ENCODE peak calls at places on chromosome 20, in ten cellular contexts. One of them, this sample, is unnamed. For H3K4me1, the result is how much of the 10 kb centered on the place peaks cover.

GRCh38 chr20:32970973-32971300 is 33.3 kb downstream of the SUN5 start:
- DNase-seq in cardiac muscle cell: no peak
- DNase-seq in esophagus muscularis mucosa: peak
- DNase-seq in upper lobe of right lung: peak
- DNase-seq in H9: peak
- DNase-seq in psoas muscle: no peak
- DNase-seq in H1: peak
- DNase-seq in uterus: no peak
- DNase-seq in neural progenitor cell: no peak
- DNase-seq in OCI-LY7: no peak
- DNase-seq in this sample: no peak

GRCh38 chr20:17811605-17811965 is 111.8 kb downstream of the BANF2 start:
- DNase-seq in cardiac muscle cell: no peak
- DNase-seq in upper lobe of right lung: no peak
- DNase-seq in uterus: no peak
- DNase-seq in neural progenitor cell: no peak
- DNase-seq in esophagus muscularis mucosa: no peak
- DNase-seq in psoas muscle: no peak
- DNase-seq in OCI-LY7: no peak
- DNase-seq in H1: no peak
- DNase-seq in H9: no peak
- DNase-seq in this sample: no peak

GRCh38 chr20:13102237-13102636 is 93.5 kb downstream of the SPTLC3 start:
- DNase-seq in cardiac muscle cell: no peak
- DNase-seq in neural progenitor cell: no peak
- DNase-seq in esophagus muscularis mucosa: no peak
- DNase-seq in OCI-LY7: no peak
- DNase-seq in uterus: no peak
- DNase-seq in H9: no peak
- DNase-seq in H1: no peak
- DNase-seq in upper lobe of right lung: no peak
- DNase-seq in psoas muscle: no peak
- DNase-seq in this sample: no peak

GRCh38 chr20:44287272-44288097 is 23.5 kb downstream of the FITM2 start:
- DNase-seq in uterus: no peak
- DNase-seq in cardiac muscle cell: no peak
- DNase-seq in H1: no peak
- DNase-seq in upper lobe of right lung: no peak
- DNase-seq in psoas muscle: no peak
- DNase-seq in OCI-LY7: no peak
- DNase-seq in esophagus muscularis mucosa: no peak
- DNase-seq in H9: no peak
- DNase-seq in neural progenitor cell: no peak
- DNase-seq in this sample: no peak

GRCh38 chr20:12022121-12022520 is 104.4 kb downstream of the BTBD3 start:
- DNase-seq in OCI-LY7: no peak
- DNase-seq in esophagus muscularis mucosa: peak
- DNase-seq in psoas muscle: no peak
- DNase-seq in upper lobe of right lung: no peak
- DNase-seq in H1: no peak
- DNase-seq in uterus: no peak
- DNase-seq in H9: no peak
- DNase-seq in neural progenitor cell: no peak
- DNase-seq in cardiac muscle cell: no peak
- DNase-seq in this sample: no peak

GRCh38 chr20:23435675-23436539 is 3.6 kb upstream of the CSTL1 start:
- DNase-seq in cardiac muscle cell: no peak
- DNase-seq in neural progenitor cell: no peak
- DNase-seq in esophagus muscularis mucosa: peak
- DNase-seq in upper lobe of right lung: no peak
- DNase-seq in H1: no peak
- DNase-seq in psoas muscle: no peak
- DNase-seq in H9: no peak
- DNase-seq in OCI-LY7: no peak
- DNase-seq in uterus: no peak
- DNase-seq in this sample: peak

GRCh38 chr20:44541957-44542356 is 20.1 kb upstream of the SERINC3 start:
- DNase-seq in esophagus muscularis mucosa: no peak
- DNase-seq in cardiac muscle cell: peak
- DNase-seq in upper lobe of right lung: no peak
- DNase-seq in neural progenitor cell: no peak
- DNase-seq in H1: no peak
- DNase-seq in psoas muscle: no peak
- DNase-seq in H9: no peak
- DNase-seq in OCI-LY7: no peak
- DNase-seq in uterus: no peak
- DNase-seq in this sample: no peak

GRCh38 chr20:13389115-13389514 is 168.0 kb downstream of the ISM1 start:
- DNase-seq in upper lobe of right lung: no peak
- DNase-seq in H9: no peak
- DNase-seq in H1: no peak
- DNase-seq in psoas muscle: no peak
- DNase-seq in neural progenitor cell: no peak
- DNase-seq in esophagus muscularis mucosa: no peak
- DNase-seq in cardiac muscle cell: no peak
- DNase-seq in uterus: no peak
- DNase-seq in OCI-LY7: no peak
- DNase-seq in this sample: no peak

GRCh38 chr20:46114449-46114848 is 3.7 kb upstream of the CD40 start:
- DNase-seq in H9: no peak
- DNase-seq in neural progenitor cell: no peak
- DNase-seq in cardiac muscle cell: no peak
- DNase-seq in H1: no peak
- DNase-seq in esophagus muscularis mucosa: no peak
- DNase-seq in psoas muscle: no peak
- DNase-seq in upper lobe of right lung: no peak
- DNase-seq in OCI-LY7: no peak
- DNase-seq in uterus: no peak
- DNase-seq in this sample: no peak

GRCh38 chr20:51985013-51985415 is 182.7 kb upstream of the SALL4 start:
- DNase-seq in H9: no peak
- DNase-seq in upper lobe of right lung: no peak
- DNase-seq in cardiac muscle cell: no peak
- DNase-seq in neural progenitor cell: no peak
- DNase-seq in esophagus muscularis mucosa: no peak
- DNase-seq in H1: no peak
- DNase-seq in uterus: peak
- DNase-seq in OCI-LY7: no peak
- DNase-seq in psoas muscle: no peak
- DNase-seq in this sample: no peak

GRCh38 chr20:7989379-7989778 is 30.2 kb downstream of the TMX4 start:
- DNase-seq in H1: no peak
- DNase-seq in H9: no peak
- DNase-seq in cardiac muscle cell: no peak
- DNase-seq in esophagus muscularis mucosa: no peak
- DNase-seq in OCI-LY7: no peak
- DNase-seq in uterus: no peak
- DNase-seq in psoas muscle: no peak
- DNase-seq in neural progenitor cell: no peak
- DNase-seq in upper lobe of right lung: no peak
- DNase-seq in this sample: no peak

GRCh38 chr20:29873946-29874345 is 1383.5 kb upstream of the DEFB115 start:
- DNase-seq in OCI-LY7: peak
- DNase-seq in H9: peak
- DNase-seq in neural progenitor cell: peak
- DNase-seq in H1: peak
- DNase-seq in psoas muscle: peak
- DNase-seq in upper lobe of right lung: peak
- DNase-seq in uterus: no peak
- DNase-seq in cardiac muscle cell: peak
- DNase-seq in esophagus muscularis mucosa: peak
- DNase-seq in this sample: no peak

GRCh38 chr20:19620471-19620870 is 137.6 kb upstream of the RIN2 start:
- DNase-seq in psoas muscle: no peak
- DNase-seq in H9: peak
- DNase-seq in upper lobe of right lung: no peak
- DNase-seq in H1: no peak
- DNase-seq in OCI-LY7: no peak
- DNase-seq in uterus: no peak
- DNase-seq in neural progenitor cell: peak
- DNase-seq in esophagus muscularis mucosa: no peak
- DNase-seq in cardiac muscle cell: no peak
- DNase-seq in this sample: no peak

GRCh38 chr20:13149371-13149770 is 71.7 kb upstream of the ISM1 start:
- DNase-seq in psoas muscle: no peak
- DNase-seq in esophagus muscularis mucosa: no peak
- DNase-seq in OCI-LY7: no peak
- DNase-seq in upper lobe of right lung: no peak
- DNase-seq in neural progenitor cell: no peak
- DNase-seq in uterus: no peak
- DNase-seq in cardiac muscle cell: no peak
- DNase-seq in H1: no peak
- DNase-seq in H9: no peak
- DNase-seq in this sample: no peak

DNA sequence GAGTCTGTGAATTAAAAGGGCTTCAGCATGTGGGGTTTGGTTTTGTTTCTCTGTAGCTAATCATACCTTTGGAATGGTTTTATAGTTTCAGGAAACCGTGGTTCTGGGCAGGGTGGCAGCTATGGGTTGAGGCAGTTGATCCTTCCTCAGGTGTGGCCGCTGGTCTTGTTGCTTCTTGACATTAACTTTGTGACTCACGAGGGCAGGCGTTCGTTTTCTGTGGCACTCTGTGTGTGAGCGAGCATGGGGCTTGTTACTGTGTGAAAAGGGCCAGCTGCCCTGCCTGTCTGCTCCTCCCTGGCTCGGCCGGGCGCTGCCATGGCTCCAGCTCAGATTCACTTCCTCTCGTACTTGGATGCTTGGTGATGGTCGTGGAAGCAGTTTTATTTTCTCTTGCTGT is 16.2 kb downstream of the DNAJC5 start:
- DNase-seq in upper lobe of right lung: no peak
- DNase-seq in cardiac muscle cell: no peak
- DNase-seq in OCI-LY7: no peak
- DNase-seq in neural progenitor cell: no peak
- DNase-seq in H1: no peak
- DNase-seq in esophagus muscularis mucosa: no peak
- DNase-seq in H9: no peak
- DNase-seq in uterus: no peak
- DNase-seq in psoas muscle: no peak
- DNase-seq in this sample: no peak
- H3K4me1 ChIP-seq in upper lobe of right lung: under half
- H3K4me1 ChIP-seq in cardiac muscle cell: under half
- H3K4me1 ChIP-seq in OCI-LY7: under half
- H3K4me1 ChIP-seq in neural progenitor cell: under half
- H3K4me1 ChIP-seq in H1: under half
- H3K4me1 ChIP-seq in esophagus muscularis mucosa: under half
- H3K4me1 ChIP-seq in H9: under half
- H3K4me1 ChIP-seq in uterus: under half
- H3K4me1 ChIP-seq in psoas muscle: under half
- H3K4me1 ChIP-seq in this sample: under half

DNA sequence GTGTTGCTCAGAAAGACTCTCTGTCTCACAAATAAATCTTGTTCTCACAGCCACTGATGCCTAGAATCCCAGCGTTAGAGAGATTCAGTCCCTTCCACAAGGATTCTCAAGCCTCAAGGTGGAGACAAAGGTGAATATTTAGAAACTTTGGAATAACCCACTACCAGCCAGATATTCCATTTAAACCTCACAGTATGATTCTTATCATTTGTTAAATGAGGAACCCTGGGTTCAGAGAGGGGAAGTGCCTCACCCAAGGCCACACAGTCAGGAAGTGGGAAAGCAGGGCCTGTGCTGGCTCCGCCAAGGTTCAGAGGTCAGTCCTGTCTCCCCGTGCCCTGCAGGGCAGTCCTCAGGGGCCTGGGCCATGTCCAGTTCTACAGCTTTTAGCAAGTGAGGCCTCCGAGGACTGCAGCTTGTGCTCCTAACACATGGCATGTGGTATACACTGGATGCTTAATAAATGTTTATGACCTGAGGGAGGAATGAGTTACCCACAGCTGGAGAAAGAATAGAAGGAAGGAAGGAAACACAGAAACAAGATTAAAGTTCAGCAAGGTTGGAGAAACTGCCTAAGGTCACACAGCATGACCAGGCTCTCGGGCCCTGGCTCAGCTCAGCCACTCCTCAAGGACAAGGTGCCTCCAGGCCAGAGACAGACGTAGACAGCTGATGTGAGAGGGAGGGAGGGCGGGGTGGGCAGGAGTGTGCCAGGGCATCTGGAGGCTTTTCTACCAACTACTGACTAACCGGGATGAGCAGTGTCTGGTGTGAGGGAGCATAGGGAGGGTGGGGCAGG is 3.9 kb upstream of the TGM2 start:
- DNase-seq in uterus: no peak
- DNase-seq in esophagus muscularis mucosa: no peak
- DNase-seq in H1: no peak
- DNase-seq in psoas muscle: peak
- DNase-seq in upper lobe of right lung: peak
- DNase-seq in OCI-LY7: no peak
- DNase-seq in neural progenitor cell: no peak
- DNase-seq in H9: no peak
- DNase-seq in cardiac muscle cell: no peak
- DNase-seq in this sample: no peak
- H3K27ac ChIP-seq in uterus: peak
- H3K27ac ChIP-seq in esophagus muscularis mucosa: peak
- H3K27ac ChIP-seq in H1: no peak
- H3K27ac ChIP-seq in psoas muscle: peak
- H3K27ac ChIP-seq in upper lobe of right lung: peak
- H3K27ac ChIP-seq in OCI-LY7: no peak
- H3K27ac ChIP-seq in neural progenitor cell: no peak
- H3K27ac ChIP-seq in H9: no peak
- H3K27ac ChIP-seq in cardiac muscle cell: no peak
- H3K27ac ChIP-seq in this sample: no peak

DNA sequence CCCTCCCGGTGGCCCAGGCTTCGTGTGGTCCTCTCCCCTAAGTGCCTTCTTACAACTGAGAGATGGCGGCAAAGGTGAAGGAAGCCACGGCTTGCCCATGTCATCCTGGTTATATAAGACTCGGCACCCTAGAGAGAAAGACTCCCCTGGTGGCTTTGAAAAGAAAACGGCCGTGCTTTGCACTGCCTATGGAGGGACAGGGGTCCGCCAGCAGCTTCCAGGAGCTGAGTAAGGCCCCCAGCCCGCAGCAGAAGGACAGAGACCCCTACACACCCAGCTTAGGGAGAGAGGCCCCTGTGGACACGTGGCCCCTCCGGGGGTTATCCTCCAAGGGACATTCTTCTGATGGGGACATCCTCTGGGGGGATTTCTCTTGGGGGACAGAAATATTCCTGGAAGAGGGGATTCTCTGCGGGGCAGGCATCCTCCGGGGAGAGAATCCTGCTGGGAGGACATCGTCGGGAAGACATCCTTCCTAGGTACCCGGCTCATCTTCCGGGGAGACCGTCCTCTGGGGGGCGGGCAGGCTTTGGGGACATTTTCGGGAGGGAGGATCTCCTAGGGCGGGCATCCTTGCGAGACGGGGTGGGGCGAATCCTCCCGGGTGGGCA is 509 bp upstream of the OGFR start:
- DNase-seq in psoas muscle: no peak
- DNase-seq in H1: no peak
- DNase-seq in OCI-LY7: peak
- DNase-seq in H9: no peak
- DNase-seq in neural progenitor cell: no peak
- DNase-seq in cardiac muscle cell: no peak
- DNase-seq in upper lobe of right lung: no peak
- DNase-seq in uterus: no peak
- DNase-seq in esophagus muscularis mucosa: no peak
- DNase-seq in this sample: no peak
- TF ChIP-seq CTCF in psoas muscle: no peak
- TF ChIP-seq CTCF in H1: no peak
- TF ChIP-seq CTCF in OCI-LY7: peak
- TF ChIP-seq CTCF in H9: no peak
- TF ChIP-seq CTCF in neural progenitor cell: no peak
- TF ChIP-seq CTCF in cardiac muscle cell: no peak
- TF ChIP-seq CTCF in upper lobe of right lung: no peak
- TF ChIP-seq CTCF in uterus: no peak
- TF ChIP-seq CTCF in esophagus muscularis mucosa: no peak
- TF ChIP-seq CTCF in this sample: no peak

GRCh38 chr20:40754372-40754943 is 65.4 kb upstream of the MAFB start:
- DNase-seq in neural progenitor cell: no peak
- DNase-seq in cardiac muscle cell: no peak
- DNase-seq in H1: no peak
- DNase-seq in psoas muscle: peak
- DNase-seq in H9: no peak
- DNase-seq in OCI-LY7: no peak
- DNase-seq in uterus: peak
- DNase-seq in esophagus muscularis mucosa: no peak
- DNase-seq in upper lobe of right lung: no peak
- DNase-seq in this sample: no peak
- H3K4me1 ChIP-seq in neural progenitor cell: under half
- H3K4me1 ChIP-seq in cardiac muscle cell: under half
- H3K4me1 ChIP-seq in H1: under half
- H3K4me1 ChIP-seq in psoas muscle: under half
- H3K4me1 ChIP-seq in H9: under half
- H3K4me1 ChIP-seq in OCI-LY7: under half
- H3K4me1 ChIP-seq in uterus: under half
- H3K4me1 ChIP-seq in esophagus muscularis mucosa: under half
- H3K4me1 ChIP-seq in upper lobe of right lung: under half
- H3K4me1 ChIP-seq in this sample: under half